ENCODE peak calls at places on chromosomes 7 and 10, in eight cellular contexts. Y, C, K, Q, I, H, N and X are unnamed samples.

GRCh38 chr7:150368884-150369739 is 490 bp downstream of the REPIN1 start:
- DNase-seq in Y (peak; percentile 69), C (peak; percentile 80), K (peak; percentile 64), Q (peak; percentile 59), I (peak; percentile 77), H (no peak), N (peak; percentile 67), X (peak; percentile 63)

GRCh38 chr10:37679465-37679864 is 177.9 kb downstream of the ZNF248 start:
- DNase-seq in Y (no peak), C (no peak), K (no peak), Q (no peak), I (no peak), H (peak; percentile 75), N (no peak), X (no peak)

GRCh38 chr10:75972494-75973276 is 541.3 kb downstream of the LRMDA start:
- DNase-seq in Y (peak; percentile 66), C (no peak), K (peak; percentile 95), Q (peak; percentile 57), I (no peak), H (no peak), N (no peak), X (no peak)

GRCh38 chr7:80883188-80884025 is 35.4 kb downstream of the SEMA3C start:
- DNase-seq in Y (peak; percentile 99), C (no peak), K (peak; percentile 98), Q (peak; percentile 98), I (peak; percentile 8), H (no peak), N (no peak), X (peak; percentile 18)

GRCh38 chr7:1512781-1513656 is 8.8 kb upstream of the INTS1 start:
- DNase-seq in Y (peak; percentile 79), C (peak; percentile 85), K (peak; percentile 40), Q (peak; percentile 61), I (no peak), H (no peak), N (peak; percentile 80), X (peak; percentile 59)

GRCh38 chr7:128361463-128362441 is at the start of gene PRRT4:
- DNase-seq in Y (no peak), C (peak; percentile 50), K (no peak), Q (no peak), I (no peak), H (no peak), N (peak; percentile 74), X (peak; percentile 44)

GRCh38 chr7:43905954-43906326 is 456 bp downstream of the URGCP start:
- DNase-seq in Y (peak; percentile 41), C (peak; percentile 21), K (peak; percentile 46), Q (peak; percentile 45), I (peak; percentile 14), H (no peak), N (peak; percentile 69), X (peak; percentile 37)

GRCh38 chr7:139094030-139094429 is 15.5 kb downstream of the ZC3HAV1 start:
- DNase-seq in Y (no peak), C (no peak), K (no peak), Q (no peak), I (no peak), H (no peak), N (no peak), X (no peak)

GRCh38 chr10:73790886-73791625 is 5.7 kb downstream of the ZSWIM8 start:
- DNase-seq in Y (no peak), C (no peak), K (no peak), Q (no peak), I (no peak), H (no peak), N (no peak), X (no peak)

GRCh38 chr7:122975341-122975740 is 20.2 kb downstream of the TAS2R16 start:
- DNase-seq in Y (peak; percentile 75), C (no peak), K (no peak), Q (peak; percentile 2), I (no peak), H (no peak), N (no peak), X (peak; percentile 15)

GRCh38 chr10:34931216-34931615 is 116.1 kb upstream of the PARD3 start:
- DNase-seq in Y (no peak), C (no peak), K (no peak), Q (no peak), I (no peak), H (no peak), N (no peak), X (no peak)

DNA sequence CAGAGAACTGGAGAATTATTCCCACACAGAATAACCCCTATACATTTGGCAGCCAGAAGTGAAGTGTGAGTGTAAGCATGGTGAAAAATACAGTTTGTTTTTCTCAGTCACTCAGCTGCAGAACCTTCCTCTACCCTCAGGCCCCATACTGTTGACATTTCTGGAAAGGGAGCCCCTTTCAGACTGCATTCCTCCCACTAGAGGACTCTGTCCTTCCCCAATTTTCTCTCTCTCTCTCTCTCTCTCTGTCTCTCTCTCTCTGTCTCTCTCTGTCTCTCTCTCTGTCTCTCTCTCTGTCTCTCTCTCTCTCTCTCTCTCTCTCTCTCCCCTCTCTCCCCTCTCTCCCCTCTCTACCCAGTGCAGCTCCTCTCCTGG is 86.8 kb upstream of the STEAP1B start:
- DNase-seq in Y (peak; percentile 65), C (no peak), K (peak; percentile 78), Q (peak; percentile 63), I (peak; percentile 21), H (no peak), N (no peak), X (peak; percentile 75)
- TF ChIP-seq CTCF in Y (peak; percentile 44), C (peak; percentile 22), K (peak; percentile 63), Q (peak; percentile 55), I (peak; percentile 68), H (peak; percentile 71), N (no peak), X (peak; percentile 31)

GRCh38 chr7:151410405-151411390 is 860 bp upstream of the WDR86 start:
- DNase-seq in Y (no peak), C (no peak), K (peak; percentile 39), Q (no peak), I (no peak), H (peak; percentile 58), N (no peak), X (no peak)

GRCh38 chr7:151412318-151412717 is 2.5 kb upstream of the WDR86 start:
- DNase-seq in Y (no peak), C (no peak), K (no peak), Q (no peak), I (no peak), H (no peak), N (no peak), X (no peak)

GRCh38 chr7:151409555-151410404 is at the start of gene WDR86:
- DNase-seq in Y (no peak), C (no peak), K (no peak), Q (no peak), I (no peak), H (peak; percentile 67), N (no peak), X (no peak)

GRCh38 chr7:151413241-151413640 is 3.4 kb upstream of the WDR86 start:
- DNase-seq in Y (no peak), C (no peak), K (no peak), Q (no peak), I (no peak), H (no peak), N (no peak), X (no peak)

DNA sequence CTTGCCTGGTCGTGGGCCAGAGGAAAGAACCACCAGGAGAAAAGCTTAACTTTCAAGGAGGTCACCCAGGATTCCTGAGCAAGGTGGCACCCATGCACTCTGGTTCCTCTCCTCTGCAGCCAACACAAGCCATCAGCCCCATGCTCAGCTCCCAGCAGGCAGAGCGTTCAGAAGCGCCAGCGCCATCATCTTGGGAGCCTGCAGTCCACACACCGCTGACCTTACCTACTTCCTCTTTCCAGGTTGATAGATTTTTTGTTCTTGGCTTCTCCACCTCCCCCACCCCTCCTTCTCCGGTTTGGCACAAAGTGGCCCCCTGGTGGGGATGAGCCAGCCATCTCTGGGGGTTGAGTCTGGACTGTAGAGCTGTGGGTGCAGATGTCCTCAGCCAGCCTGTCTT is 1.7 kb upstream of the WDR86 start:
- DNase-seq in Y (no peak), C (no peak), K (no peak), Q (no peak), I (no peak), H (peak; percentile 40), N (no peak), X (no peak)
- TF ChIP-seq CTCF in Y (no peak), C (no peak), K (no peak), Q (no peak), I (peak; percentile 29), H (no peak), N (no peak), X (no peak)

GRCh38 chr7:66307591-66308215 is 102.6 kb downstream of the TPST1 start:
- DNase-seq in Y (peak; percentile 85), C (no peak), K (peak; percentile 86), Q (peak; percentile 40), I (peak; percentile 92), H (no peak), N (no peak), X (no peak)

GRCh38 chr7:66308411-66308810 is 103.3 kb downstream of the TPST1 start:
- DNase-seq in Y (peak; percentile 37), C (no peak), K (no peak), Q (peak; percentile 47), I (no peak), H (no peak), N (no peak), X (no peak)

GRCh38 chr7:66303454-66304160 is 98.5 kb downstream of the TPST1 start:
- DNase-seq in Y (no peak), C (no peak), K (no peak), Q (no peak), I (no peak), H (no peak), N (no peak), X (no peak)

GRCh38 chr7:66304536-66304935 is 99.4 kb downstream of the TPST1 start:
- DNase-seq in Y (no peak), C (no peak), K (peak; percentile 30), Q (peak; percentile 73), I (no peak), H (no peak), N (no peak), X (no peak)

DNA sequence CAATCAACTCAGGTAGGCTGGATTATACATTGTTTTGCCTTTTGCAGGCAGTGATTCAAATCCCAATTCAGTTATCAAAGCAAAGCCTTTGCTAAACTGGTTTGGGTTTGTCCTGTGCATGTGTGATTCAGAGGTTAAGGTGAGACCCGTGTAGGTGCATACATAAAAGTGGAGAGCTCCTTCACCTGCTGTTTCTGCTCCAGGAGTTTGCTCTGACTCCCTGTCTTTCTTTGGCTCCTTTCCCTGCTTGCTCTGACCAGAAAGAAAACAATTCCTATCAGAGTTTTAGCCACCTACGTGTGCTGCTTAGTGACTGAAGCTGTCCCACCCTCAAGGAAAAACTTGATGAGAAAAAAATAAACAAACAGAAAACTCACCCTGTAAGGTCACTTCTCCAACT is 101.1 kb downstream of the TPST1 start:
- DNase-seq in Y (no peak), C (no peak), K (no peak), Q (no peak), I (no peak), H (no peak), N (no peak), X (peak; percentile 17)
- TF ChIP-seq CTCF in Y (no peak), C (no peak), K (no peak), Q (no peak), I (no peak), H (no peak), N (no peak), X (no peak)

DNA sequence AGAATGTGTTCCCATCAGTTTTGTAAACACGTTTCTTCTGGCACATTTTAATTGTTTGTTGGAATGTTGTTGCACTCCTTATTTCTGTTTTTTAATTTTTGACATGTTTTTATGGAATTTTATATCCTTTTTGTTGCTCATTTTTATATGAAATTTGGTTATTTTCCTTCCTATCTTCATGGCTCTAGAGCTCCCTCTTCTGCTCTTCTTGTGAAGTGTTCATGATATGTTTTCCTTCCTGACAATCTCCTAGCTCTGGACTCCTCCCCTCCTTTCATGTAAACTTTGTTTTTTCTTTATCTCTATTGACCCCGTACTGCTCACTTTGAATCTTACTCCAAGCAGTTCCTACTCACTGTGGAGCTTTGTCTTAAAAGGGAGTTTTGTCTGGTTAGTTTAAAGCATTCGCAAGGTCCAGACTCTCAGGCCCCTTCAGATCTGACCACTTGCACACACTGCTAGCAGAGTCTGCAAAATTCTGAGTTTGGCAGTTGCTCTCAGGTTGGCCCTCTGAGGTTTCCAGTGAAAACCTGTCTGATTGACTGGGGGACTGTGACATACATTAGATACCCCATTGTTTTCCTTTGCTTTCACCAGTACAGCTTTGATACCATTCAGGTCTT is 149.4 kb downstream of the XPNPEP1 start:
- DNase-seq in Y (no peak), C (no peak), K (peak; percentile 55), Q (peak; percentile 59), I (peak; percentile 26), H (no peak), N (peak; percentile 30), X (no peak)
- TF ChIP-seq CTCF in Y (peak; percentile 66), C (peak; percentile 9), K (peak; percentile 68), Q (peak; percentile 75), I (peak; percentile 58), H (peak; percentile 88), N (peak; percentile 9), X (peak; percentile 26)